ENCODE peak calls at places on chromosomes 5 and 9, in nine cellular contexts. Y is HCT116, X is stomach, U is H1, W is breast epithelium, Q is sigmoid colon, G is Panc1, Z is SK-N-SH, C is suprapubic skin. B is an unnamed sample.

GRCh38 chr5:23208959-23209431 is 298.4 kb upstream of the PRDM9 start:
- DNase-seq in Y (no peak), X (no peak), U (peak; percentile 13), W (no peak), Q (no peak), G (peak; percentile 30), Z (peak; percentile 34), C (no peak), B (peak; percentile 39)

GRCh38 chr5:59712836-59713487 is 180.6 kb downstream of the PDE4D start:
- DNase-seq in Y (no peak), X (no peak), U (no peak), W (no peak), Q (peak; percentile 62), G (no peak), Z (no peak), C (no peak), B (no peak)

GRCh38 chr9:133102190-133103021 is 18.6 kb downstream of the RALGDS start:
- DNase-seq in Y (no peak), X (peak; percentile 21), U (no peak), W (no peak), Q (no peak), G (no peak), Z (no peak), C (no peak), B (no peak)

GRCh38 chr5:29054282-29054681 is 2015.9 kb upstream of the CDH9 start:
- DNase-seq in Y (no peak), X (no peak), U (no peak), W (no peak), Q (no peak), G (no peak), Z (no peak), C (no peak), B (no peak)

GRCh38 chr5:152246401-152246800 is 158.7 kb downstream of the NMUR2 start:
- DNase-seq in Y (no peak), X (peak; percentile 28), U (no peak), W (no peak), Q (no peak), G (no peak), Z (no peak), C (no peak), B (peak; percentile 12)

GRCh38 chr9:129351058-129351641 is 173.1 kb upstream of the IER5L start:
- DNase-seq in Y (no peak), X (no peak), U (no peak), W (no peak), Q (no peak), G (no peak), Z (peak; percentile 46), C (no peak), B (no peak)

GRCh38 chr9:33159058-33159759 is 7.9 kb downstream of the B4GALT1 start:
- DNase-seq in Y (no peak), X (no peak), U (no peak), W (no peak), Q (peak; percentile 87), G (no peak), Z (no peak), C (peak; percentile 86), B (no peak)

GRCh38 chr9:13411827-13412226 is 132.3 kb upstream of the MPDZ start:
- DNase-seq in Y (no peak), X (no peak), U (no peak), W (no peak), Q (no peak), G (no peak), Z (no peak), C (no peak), B (no peak)

GRCh38 chr9:114108016-114108833 is 9.1 kb upstream of the KIF12 start:
- DNase-seq in Y (peak; percentile 52), X (peak; percentile 87), U (peak; percentile 80), W (peak; percentile 46), Q (peak; percentile 86), G (peak; percentile 47), Z (peak; percentile 88), C (no peak), B (peak; percentile 80)

DNA sequence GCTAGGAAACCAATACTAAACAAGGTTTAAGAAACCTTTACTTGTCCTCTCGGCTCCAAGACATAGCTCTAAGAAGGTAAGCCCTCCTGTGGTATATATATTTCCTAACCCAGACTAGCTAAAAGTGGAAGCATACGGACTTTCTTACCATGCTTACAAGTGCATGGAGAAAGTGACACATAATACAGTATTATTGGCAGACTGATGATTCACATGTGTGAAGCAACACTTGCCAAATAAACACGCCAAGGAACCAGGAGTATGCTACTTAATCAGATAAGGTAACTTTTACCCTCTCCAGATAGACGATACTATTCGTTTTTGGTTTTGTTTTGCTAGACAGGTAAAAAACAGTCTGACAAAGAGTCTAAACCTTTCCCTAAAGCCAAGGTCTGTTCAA is 264.1 kb downstream of the MLLT3 start:
- DNase-seq in Y (no peak), X (no peak), U (no peak), W (no peak), Q (no peak), G (no peak), Z (no peak), C (no peak), B (no peak)
- TF ChIP-seq POLR2AphosphoS5 in Y (no peak), X (no peak), U (no peak), W (no peak), Q (no peak), G (no peak), Z (no peak), C (no peak), B (no peak)

GRCh38 chr5:178421699-178422399 is 168.3 kb downstream of the COL23A1 start:
- DNase-seq in Y (no peak), X (no peak), U (no peak), W (no peak), Q (no peak), G (no peak), Z (peak; percentile 11), C (peak; percentile 23), B (no peak)

GRCh38 chr5:178423431-178423830 is 166.8 kb downstream of the COL23A1 start:
- DNase-seq in Y (no peak), X (no peak), U (no peak), W (no peak), Q (no peak), G (no peak), Z (peak; percentile 10), C (peak; percentile 47), B (no peak)

GRCh38 chr5:178424141-178424855 is 165.9 kb downstream of the COL23A1 start:
- DNase-seq in Y (no peak), X (no peak), U (no peak), W (peak; percentile 72), Q (no peak), G (no peak), Z (peak; percentile 57), C (peak; percentile 58), B (no peak)

GRCh38 chr5:178421128-178421527 is 169.1 kb downstream of the COL23A1 start:
- DNase-seq in Y (no peak), X (no peak), U (no peak), W (no peak), Q (no peak), G (no peak), Z (no peak), C (no peak), B (no peak)

DNA sequence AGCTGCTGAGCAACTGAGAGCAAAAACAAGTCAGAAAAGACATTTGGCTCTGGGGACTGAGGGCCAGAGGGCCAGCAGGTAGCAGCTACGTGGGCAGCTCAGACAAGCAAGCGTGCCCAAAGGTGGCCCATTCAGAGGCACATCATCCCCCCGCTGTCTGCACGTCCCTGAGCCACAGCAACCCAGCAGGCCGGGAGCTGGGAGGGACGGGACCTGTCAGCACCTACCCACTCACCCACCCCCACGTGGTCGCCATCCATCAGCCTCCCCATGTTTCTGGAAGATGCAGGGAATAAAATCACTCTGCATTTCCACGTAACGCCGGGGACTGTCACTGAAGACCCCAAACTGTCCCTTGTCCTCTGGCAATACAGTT is 167.8 kb downstream of the COL23A1 start:
- DNase-seq in Y (no peak), X (no peak), U (no peak), W (no peak), Q (no peak), G (no peak), Z (peak; percentile 32), C (peak; percentile 71), B (no peak)
- H3K9me3 ChIP-seq in Y (no peaks in the 10 kb centered on the region), X (no peaks in the 10 kb centered on the region), U (no peaks in the 10 kb centered on the region), W (no peaks in the 10 kb centered on the region), Q (no peaks in the 10 kb centered on the region), G (no peaks in the 10 kb centered on the region), Z (no peaks in the 10 kb centered on the region), C (no peaks in the 10 kb centered on the region), B (no peaks in the 10 kb centered on the region)

DNA sequence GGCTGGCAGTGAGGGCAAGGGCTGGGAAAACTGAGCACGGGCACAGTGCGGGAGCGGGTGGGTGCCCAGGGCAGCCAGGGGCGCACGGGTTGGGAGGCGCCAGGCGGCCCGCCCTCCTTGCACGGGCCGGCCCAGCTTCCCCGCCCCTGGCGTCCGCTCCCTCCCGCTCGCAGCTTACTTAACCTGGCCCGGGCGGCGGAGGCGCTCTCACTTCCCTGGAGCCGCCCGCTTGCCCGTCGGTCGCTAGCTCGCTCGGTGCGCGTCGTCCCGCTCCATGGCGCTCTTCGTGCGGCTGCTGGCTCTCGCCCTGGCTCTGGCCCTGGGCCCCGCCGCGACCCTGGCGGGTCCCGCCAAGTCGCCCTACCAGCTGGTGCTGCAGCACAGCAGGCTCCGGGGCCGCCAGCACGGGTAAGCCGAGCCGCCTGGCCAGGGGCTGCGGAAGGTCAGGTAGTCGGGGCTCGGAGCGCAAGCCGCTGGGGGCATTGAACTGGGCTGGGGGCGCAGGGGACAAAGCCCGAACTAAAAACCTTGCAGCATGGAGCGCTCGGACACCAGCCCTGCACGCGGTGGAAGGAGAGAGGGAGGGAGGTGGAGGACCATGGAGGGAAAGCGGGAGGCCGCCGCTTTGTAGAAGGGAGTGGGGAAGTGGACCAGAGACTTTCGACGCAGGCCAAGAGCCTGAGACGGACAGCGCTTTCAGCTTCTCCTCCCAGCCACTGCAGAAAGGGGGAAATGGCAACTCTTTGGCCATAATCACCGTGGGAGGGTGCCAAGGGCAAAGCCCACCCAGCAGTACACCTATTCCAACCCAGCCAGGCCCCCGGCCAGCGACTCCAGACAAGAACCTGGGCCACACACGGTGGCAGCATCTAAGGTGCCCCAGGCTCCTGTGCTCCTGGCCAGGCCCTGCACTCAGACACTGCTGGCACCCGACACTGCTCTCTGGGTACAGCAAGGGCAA is at the start of gene TGFBI:
- DNase-seq in Y (no peak), X (peak; percentile 66), U (peak; percentile 27), W (no peak), Q (peak; percentile 88), G (no peak), Z (peak; percentile 54), C (peak; percentile 88), B (peak; percentile 61)
- TF ChIP-seq POLR2AphosphoS5 in Y (no peak), X (peak; percentile 40), U (peak; percentile 20), W (no peak), Q (peak; percentile 58), G (peak; percentile 45), Z (peak; percentile 79), C (no peak), B (peak; percentile 80)

DNA sequence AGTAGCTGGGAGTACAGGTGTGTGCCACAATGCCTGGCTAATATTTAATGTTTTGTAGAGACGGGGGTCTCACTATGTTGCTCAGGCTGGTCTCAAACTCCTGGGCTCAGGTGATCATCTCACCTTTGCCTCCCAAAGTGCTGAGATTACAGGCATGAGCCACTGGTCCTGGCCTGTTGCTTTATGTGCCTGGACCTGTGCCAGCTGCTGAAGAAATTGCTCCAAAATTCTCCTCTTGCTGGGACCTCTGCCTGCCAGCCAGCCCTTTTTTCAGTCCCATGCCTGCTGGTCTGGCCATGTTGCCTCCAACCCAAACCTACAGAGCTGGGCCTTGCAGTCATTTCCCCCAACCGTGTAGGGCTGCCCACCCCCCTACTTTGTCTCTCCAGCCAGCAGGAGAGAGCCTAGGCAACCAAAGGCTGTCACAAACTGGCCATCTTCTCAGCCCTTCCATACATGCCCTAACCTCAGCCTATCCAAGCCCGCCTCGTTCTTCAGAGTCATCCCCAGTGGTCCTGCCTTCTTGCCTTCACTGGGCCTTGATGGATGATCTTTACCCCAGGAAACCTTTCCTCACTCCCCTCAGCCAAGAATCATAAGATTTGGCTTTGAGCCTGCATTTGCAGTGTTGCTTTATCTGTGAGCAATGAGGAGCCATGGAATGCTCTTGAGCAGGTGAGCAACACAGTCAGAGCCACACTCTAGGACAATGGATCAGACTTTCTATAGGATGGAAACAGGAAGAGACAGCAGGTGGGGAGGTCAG is 27.4 kb upstream of the SYNPO start:
- DNase-seq in Y (no peak), X (no peak), U (no peak), W (no peak), Q (no peak), G (no peak), Z (no peak), C (no peak), B (no peak)
- H3K9me3 ChIP-seq in Y (no peaks in the 10 kb centered on the region), X (no peaks in the 10 kb centered on the region), U (no peaks in the 10 kb centered on the region), W (no peaks in the 10 kb centered on the region), Q (no peaks in the 10 kb centered on the region), G (no peaks in the 10 kb centered on the region), Z (no peaks in the 10 kb centered on the region), C (no peaks in the 10 kb centered on the region), B (no peaks in the 10 kb centered on the region)